ENCODE peak calls at places on chromosomes 3 and 15, in four cellular contexts. D, E, J and U are unnamed samples.

GRCh38 chr15:78950906-78951840 is 6.3 kb upstream of the CTSH start:
- DNase-seq in J (peak), E (no peak), D (no peak), U (peak)

GRCh38 chr3:155753038-155753647 is 8.3 kb upstream of the PLCH1 start:
- DNase-seq in J (peak), D (no peak), E (no peak), U (peak)

GRCh38 chr3:60809857-60810256 is 441.4 kb downstream of the FHIT start:
- DNase-seq in D (no peak), E (no peak), J (peak), U (peak)

GRCh38 chr15:79944625-79945024 is 26.4 kb downstream of the BCL2A1 start:
- DNase-seq in E (no peak), D (no peak), J (no peak), U (no peak)

GRCh38 chr15:46815765-46816164 is 901.5 kb upstream of the SEMA6D start:
- DNase-seq in D (no peak), J (no peak), E (no peak), U (no peak)

GRCh38 chr3:127655641-127656040 is 17.1 kb upstream of the ABTB1 start:
- DNase-seq in E (peak), D (no peak), J (peak), U (peak)

GRCh38 chr15:92902723-92903587 is 2.8 kb downstream of the CHD2 start:
- DNase-seq in D (no peak), J (no peak), E (no peak), U (no peak)

GRCh38 chr3:181253796-181254195 is 264.3 kb upstream of the DNAJC19 start:
- DNase-seq in J (no peak), E (no peak), D (no peak), U (no peak)

GRCh38 chr15:66758844-66759243 is 56.8 kb downstream of the SMAD6 start:
- DNase-seq in D (no peak), J (no peak), E (no peak), U (no peak)

GRCh38 chr3:144524531-144524930 is 552.9 kb downstream of the DIPK2A start:
- DNase-seq in D (no peak), J (no peak), E (peak), U (no peak)

GRCh38 chr3:61200255-61200654 is 51.0 kb downstream of the FHIT start:
- DNase-seq in E (no peak), D (no peak), J (no peak), U (no peak)

GRCh38 chr15:64096486-64097431 is 977 bp downstream of the SNX1 start:
- DNase-seq in D (no peak), E (peak), J (peak), U (peak)

GRCh38 chr3:34012102-34012461 is 213.7 kb downstream of the PDCD6IP start:
- DNase-seq in J (peak), D (no peak), E (peak), U (peak)

GRCh38 chr3:264394-265156 is 68.0 kb downstream of the CHL1 start:
- DNase-seq in J (peak), D (no peak), E (no peak), U (peak)

GRCh38 chr3:192253138-192253537 is 474.2 kb downstream of the FGF12 start:
- DNase-seq in D (no peak), J (no peak), E (no peak), U (no peak)
- H3K4me3 ChIP-seq in D (no peak), J (no peak), E (no peak), U (no peak)

GRCh38 chr3:190076601-190077444 is 43.9 kb downstream of the P3H2 start:
- DNase-seq in D (no peak), J (peak), E (peak), U (peak)

GRCh38 chr3:190073264-190073663 is 47.4 kb downstream of the P3H2 start:
- DNase-seq in E (no peak), J (no peak), D (no peak), U (peak)

GRCh38 chr3:190077646-190078045 is 43.1 kb downstream of the P3H2 start:
- DNase-seq in E (no peak), D (no peak), J (no peak), U (no peak)

GRCh38 chr3:190074817-190075216 is 45.9 kb downstream of the P3H2 start:
- DNase-seq in D (no peak), J (no peak), E (no peak), U (no peak)

DNA sequence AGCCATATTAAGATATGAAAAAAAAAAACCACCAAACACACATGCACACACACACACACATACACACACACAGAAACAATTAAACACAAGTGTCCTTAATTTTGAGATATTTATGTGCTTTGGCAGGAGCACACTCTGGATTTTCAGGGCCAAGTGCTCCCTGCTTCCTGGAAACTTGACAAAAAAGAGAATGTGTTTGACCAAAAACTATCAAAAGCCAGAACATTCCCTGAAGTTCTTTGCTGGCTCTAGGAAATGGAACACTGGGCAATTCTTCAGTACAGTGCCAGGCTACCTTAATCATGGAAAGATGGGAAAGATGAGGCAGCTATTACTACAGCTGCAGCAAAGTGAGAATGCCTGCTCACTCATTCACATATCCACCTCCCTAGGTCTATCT is 44.6 kb downstream of the P3H2 start:
- DNase-seq in E (no peak), J (peak), D (no peak), U (no peak)
- H3K4me3 ChIP-seq in E (no peak), J (no peak), D (no peak), U (no peak)

GRCh38 chr3:112306825-112307224 is 12.8 kb upstream of the SLC9C1 start:
- DNase-seq in E (no peak), J (no peak), D (no peak), U (no peak)

GRCh38 chr3:112302881-112303761 is 9.1 kb upstream of the SLC9C1 start:
- DNase-seq in J (no peak), D (no peak), E (no peak), U (peak)

GRCh38 chr3:112302061-112302830 is 8.2 kb upstream of the SLC9C1 start:
- DNase-seq in E (peak), D (no peak), J (no peak), U (peak)

GRCh38 chr3:112304611-112305010 is 10.6 kb upstream of the SLC9C1 start:
- DNase-seq in D (no peak), J (peak), E (no peak), U (no peak)

DNA sequence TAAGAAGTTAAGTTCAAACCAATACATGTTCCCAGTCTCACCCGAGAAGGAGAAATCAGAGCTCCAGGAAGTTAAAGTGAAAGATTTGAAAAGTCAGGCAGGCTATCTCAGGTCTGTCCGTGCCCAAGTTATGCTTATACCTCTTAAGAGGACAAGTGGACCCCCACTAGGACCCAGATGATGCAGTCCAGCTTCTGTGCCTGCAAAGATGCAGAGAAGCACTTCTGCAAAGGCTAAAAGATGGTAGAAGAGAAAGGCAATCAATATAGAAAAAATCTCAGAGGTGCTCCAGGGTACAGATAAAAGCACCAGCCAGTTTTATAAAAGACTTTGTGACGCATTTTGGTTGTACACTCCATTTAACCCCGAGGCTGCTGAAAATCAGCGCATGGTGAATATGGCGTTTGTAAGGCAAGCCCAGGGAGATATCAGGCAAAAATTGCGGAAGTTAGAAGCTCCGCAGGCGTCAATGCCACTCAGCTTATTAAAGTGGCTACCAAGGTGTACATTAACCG is 9.9 kb upstream of the SLC9C1 start:
- DNase-seq in J (peak), D (no peak), E (peak), U (peak)
- H3K4me3 ChIP-seq in J (peak), D (peak), E (peak), U (peak)

GRCh38 chr3:74613060-74613459 is 1.4 kb downstream of the CNTN3 start:
- DNase-seq in D (no peak), E (no peak), J (peak), U (no peak)

GRCh38 chr3:74617786-74618185 is 3.3 kb upstream of the CNTN3 start:
- DNase-seq in D (no peak), E (no peak), J (peak), U (no peak)

GRCh38 chr3:74607803-74608202 is 6.7 kb downstream of the CNTN3 start:
- DNase-seq in E (no peak), D (no peak), J (no peak), U (no peak)

GRCh38 chr3:74614133-74614967 is at the start of gene CNTN3:
- DNase-seq in J (peak), D (no peak), E (no peak), U (no peak)

GRCh38 chr3:74613566-74613965 is 893 bp downstream of the CNTN3 start:
- DNase-seq in D (no peak), J (no peak), E (no peak), U (no peak)
- H3K4me3 ChIP-seq in D (peak), J (peak), E (peak), U (peak)

GRCh38 chr15:75178938-75179772 is 22.5 kb upstream of the C15orf39 start:
- DNase-seq in D (no peak), J (no peak), E (no peak), U (peak)
- H3K4me3 ChIP-seq in D (peak), J (no peak), E (no peak), U (peak)

DNA sequence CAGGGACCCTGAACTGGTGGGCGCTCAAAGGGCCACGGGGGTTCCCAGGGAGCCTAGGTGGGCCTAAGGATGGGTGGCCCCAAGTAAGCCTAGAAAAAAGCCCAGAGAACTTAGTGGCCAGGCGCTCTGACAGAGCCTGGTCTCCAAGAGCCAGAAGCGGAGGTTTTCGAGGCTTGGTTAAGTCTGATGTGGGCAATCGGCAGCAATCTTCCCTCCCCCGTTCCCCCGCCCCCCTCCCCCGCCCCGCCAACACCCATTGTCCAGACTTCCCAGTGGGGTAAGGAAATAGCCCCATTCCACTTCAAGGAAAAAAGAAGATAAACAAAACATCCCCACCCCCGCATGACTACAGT is 6.7 kb downstream of the EOMES start:
- DNase-seq in J (no peak), E (no peak), D (no peak), U (no peak)
- H3K4me3 ChIP-seq in J (peak), E (no peak), D (peak), U (no peak)

DNA sequence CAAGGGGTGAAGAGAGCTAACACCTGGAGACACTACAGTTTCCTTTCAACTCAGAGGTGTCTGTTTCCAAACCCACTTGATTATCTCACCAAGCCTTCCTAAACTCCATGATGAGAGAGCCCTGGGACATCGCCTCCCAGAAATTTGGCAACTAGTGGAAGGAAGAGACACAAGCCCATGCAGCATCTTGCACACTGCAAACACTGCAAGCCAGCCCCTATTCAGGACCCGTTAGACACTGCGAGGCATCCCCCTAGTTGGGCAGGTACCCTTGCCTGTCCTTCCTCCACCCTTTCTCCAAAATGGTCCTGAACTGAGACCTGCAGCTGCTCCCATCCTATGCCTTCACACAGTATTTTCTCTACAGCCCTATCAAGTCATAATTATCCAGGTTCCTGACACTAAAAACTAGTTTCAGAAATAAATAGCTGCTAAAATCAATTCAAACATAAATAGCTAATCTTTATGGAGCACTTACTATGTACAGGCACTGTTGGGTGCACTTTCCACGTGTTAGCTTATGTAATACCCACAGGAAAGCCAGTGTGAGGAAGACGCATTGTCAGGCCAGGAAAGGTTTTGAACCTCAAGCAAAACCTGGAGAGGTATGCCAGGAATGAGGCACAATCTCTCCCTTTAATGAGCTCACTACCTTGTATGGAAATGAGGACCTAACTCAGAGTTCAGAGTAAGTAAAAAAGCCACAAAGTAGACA is 2.8 kb downstream of the MAGI1 start:
- DNase-seq in E (no peak), J (no peak), D (no peak), U (no peak)
- H3K4me3 ChIP-seq in E (peak), J (peak), D (peak), U (no peak)

GRCh38 chr3:194369522-194370279 is at the start of gene LRRC15:
- DNase-seq in J (peak), E (peak), D (no peak), U (peak)
- H3K4me3 ChIP-seq in J (peak), E (no peak), D (no peak), U (no peak)